ENCODE peak calls at places on chromosomes 6 and 20, in eight cellular contexts. R, F, K, B, W, M, T and I are unnamed samples.

GRCh38 chr20:62066983-62067433 is 1.3 kb upstream of the TAF4 start:
- DNase-seq in W (peak), T (no peak), R (peak), M (no peak), F (peak), K (peak), B (no peak), I (peak)

GRCh38 chr20:51889466-51889865 is 87.1 kb upstream of the SALL4 start:
- DNase-seq in T (no peak), B (no peak), M (no peak), R (no peak), F (no peak), K (no peak), W (no peak), I (no peak)

GRCh38 chr6:340991-341827 is 48.9 kb downstream of the DUSP22 start:
- DNase-seq in K (no peak), T (peak), F (no peak), R (no peak), B (no peak), M (no peak), W (no peak), I (no peak)

GRCh38 chr6:132648356-132648755 is 10.6 kb downstream of the TAAR1 start:
- DNase-seq in K (peak), W (peak), F (no peak), M (no peak), B (peak), T (peak), R (no peak), I (peak)

GRCh38 chr6:96608074-96608473 is 45.1 kb downstream of the FHL5 start:
- DNase-seq in W (no peak), R (no peak), K (no peak), F (no peak), B (no peak), M (no peak), T (no peak), I (no peak)

GRCh38 chr6:43913388-43914271 is 143.6 kb downstream of the VEGFA start:
- DNase-seq in W (no peak), B (no peak), F (no peak), K (no peak), M (no peak), T (peak), R (no peak), I (no peak)

GRCh38 chr20:3543901-3544507 is 73.2 kb downstream of the ATRN start:
- DNase-seq in W (no peak), M (no peak), K (no peak), R (no peak), B (peak), F (no peak), T (peak), I (no peak)

GRCh38 chr20:47421076-47421475 is 64.6 kb upstream of the ZMYND8 start:
- DNase-seq in M (no peak), B (no peak), T (no peak), W (no peak), K (no peak), R (no peak), F (no peak), I (no peak)

GRCh38 chr6:137589067-137589848 is 95.1 kb upstream of the OLIG3 start:
- DNase-seq in K (peak), M (no peak), B (peak), W (peak), T (peak), F (no peak), R (peak), I (peak)

GRCh38 chr20:9741996-9742395 is 96.9 kb downstream of the PAK5 start:
- DNase-seq in M (no peak), B (no peak), R (no peak), F (no peak), K (no peak), T (no peak), W (no peak), I (no peak)